ENCODE peak calls at places on chromosomes 3 and 15, in five cellular contexts. S, Z, F, C and A are unnamed samples.

GRCh38 chr15:67091073-67091965 is 25.9 kb downstream of the SMAD3 start:
- DNase-seq in S (peak; percentile 58), Z (peak; percentile 88), F (no peak), C (no peak), A (no peak)

GRCh38 chr15:58987501-58988010 is at the start of gene RNF111:
- DNase-seq in S (peak; percentile 78), Z (peak; percentile 98), F (peak; percentile 96), C (peak; percentile 94), A (peak; percentile 90)

GRCh38 chr15:68677996-68678395 is 99.2 kb downstream of the CORO2B start:
- DNase-seq in S (no peak), Z (no peak), F (no peak), C (no peak), A (no peak)

GRCh38 chr3:23874359-23875120 is 42.2 kb downstream of the NKIRAS1 start:
- DNase-seq in S (no peak), Z (peak; percentile 57), F (no peak), C (no peak), A (no peak)

GRCh38 chr3:20511863-20512262 is 325.9 kb upstream of the SGO1 start:
- DNase-seq in S (no peak), Z (peak; percentile 75), F (peak; percentile 69), C (peak; percentile 19), A (no peak)

GRCh38 chr3:170752571-170753155 is 117.3 kb downstream of the RPL22L1 start:
- DNase-seq in S (no peak), Z (no peak), F (no peak), C (no peak), A (no peak)

GRCh38 chr3:156666073-156666472 is 8.3 kb upstream of the TIPARP start:
- DNase-seq in S (no peak), Z (no peak), F (no peak), C (no peak), A (no peak)

GRCh38 chr15:65326109-65326508 is 21.6 kb downstream of the RNU5B-1 start:
- DNase-seq in S (no peak), Z (no peak), F (peak; percentile 59), C (no peak), A (no peak)

GRCh38 chr3:159897331-159898075 is 91.1 kb upstream of the IL12A start:
- DNase-seq in S (no peak), Z (peak; percentile 90), F (no peak), C (no peak), A (no peak)

GRCh38 chr3:42183991-42184621 is 81.9 kb downstream of the CCK start:
- DNase-seq in S (no peak), Z (no peak), F (no peak), C (no peak), A (no peak)

GRCh38 chr3:40847571-40847992 is 322.8 kb downstream of the ZNF621 start:
- DNase-seq in S (no peak), Z (no peak), F (peak; percentile 82), C (no peak), A (no peak)

GRCh38 chr15:72468103-72468502 is 6.0 kb upstream of the ARIH1 start:
- DNase-seq in S (no peak), Z (no peak), F (no peak), C (no peak), A (no peak)

GRCh38 chr3:73255609-73256029 is 194.2 kb downstream of the EBLN2 start:
- DNase-seq in S (no peak), Z (peak; percentile 37), F (no peak), C (no peak), A (no peak)

GRCh38 chr3:163368168-163368567 is 1710.1 kb downstream of the SI start:
- DNase-seq in S (no peak), Z (peak; percentile 14), F (no peak), C (no peak), A (no peak)

GRCh38 chr3:5023777-5024346 is 44.6 kb downstream of the BHLHE40 start:
- DNase-seq in S (no peak), Z (no peak), F (no peak), C (no peak), A (no peak)

GRCh38 chr3:142501004-142501926 is 53.4 kb upstream of the XRN1 start:
- DNase-seq in S (no peak), Z (peak; percentile 81), F (no peak), C (no peak), A (no peak)

GRCh38 chr3:53806182-53807116 is 39.8 kb downstream of the CHDH start:
- DNase-seq in S (no peak), Z (peak; percentile 28), F (no peak), C (no peak), A (no peak)

GRCh38 chr15:66877558-66878285 is 175.7 kb downstream of the SMAD6 start:
- DNase-seq in S (no peak), Z (no peak), F (no peak), C (no peak), A (no peak)

GRCh38 chr3:119173325-119173724 is at the start of gene UPK1B:
- DNase-seq in S (no peak), Z (no peak), F (peak; percentile 56), C (no peak), A (no peak)

GRCh38 chr3:43198791-43199644 is 87.3 kb upstream of the SNRK start:
- DNase-seq in S (no peak), Z (peak; percentile 21), F (no peak), C (no peak), A (no peak)

GRCh38 chr3:127999509-128000106 is 52.6 kb upstream of the SEC61A1 start:
- DNase-seq in S (no peak), Z (no peak), F (no peak), C (no peak), A (no peak)

GRCh38 chr3:183486472-183486871 is 58.1 kb upstream of the MCF2L2 start:
- DNase-seq in S (no peak), Z (no peak), F (no peak), C (no peak), A (no peak)